ENCODE peak calls at places on chromosomes 13 and 19, in eight cellular contexts. N is RWPE1, B is B cell, W is right cardiac atrium, M is omental fat pad, I is GM13976, E is erythroblast, X is HTR-8/SVneo. V is an unnamed sample.

GRCh38 chr13:89205856-89206255 is 1534.7 kb downstream of the SLITRK5 start:
- DNase-seq in I (no peak), M (no peak), N (no peak), E (no peak), W (no peak), X (no peak), B (no peak), V (no peak)

GRCh38 chr13:37288057-37288720 is 182.7 kb upstream of the CSNK1A1L start:
- DNase-seq in I (no peak), B (no peak), W (no peak), M (no peak), E (no peak), X (no peak), N (no peak), V (no peak)

GRCh38 chr19:41945135-41945766 is 13.9 kb downstream of the RABAC1 start:
- DNase-seq in E (no peak), X (no peak), B (peak; percentile 89), M (no peak), W (peak; percentile 61), I (peak; percentile 88), N (no peak), V (peak; percentile 90)

GRCh38 chr19:48481846-48482639 is 12.9 kb downstream of the CYTH2 start:
- DNase-seq in N (no peak), W (no peak), E (no peak), B (no peak), X (no peak), M (no peak), I (no peak), V (no peak)

GRCh38 chr19:41131186-41131585 is 17.0 kb downstream of the CYP2F1 start:
- DNase-seq in N (no peak), E (no peak), I (no peak), W (no peak), M (no peak), X (no peak), B (no peak), V (no peak)

GRCh38 chr19:52527954-52528326 is 472 bp downstream of the ZNF808 start:
- DNase-seq in X (peak; percentile 3), W (peak; percentile 62), N (no peak), I (no peak), B (no peak), E (no peak), M (no peak), V (peak; percentile 11)

GRCh38 chr19:42424712-42425131 is 2.5 kb downstream of the LIPE start:
- DNase-seq in W (peak; percentile 59), E (no peak), B (no peak), M (no peak), N (no peak), I (no peak), X (no peak), V (no peak)

GRCh38 chr13:43153436-43154082 is 130.2 kb downstream of the DNAJC15 start:
- DNase-seq in X (peak; percentile 57), M (no peak), B (no peak), N (peak; percentile 80), E (no peak), W (no peak), I (no peak), V (no peak)

GRCh38 chr19:41426116-41426841 is 895 bp downstream of the B3GNT8 start:
- DNase-seq in X (no peak), E (no peak), W (peak; percentile 61), M (no peak), I (no peak), B (no peak), N (no peak), V (no peak)

GRCh38 chr13:34748078-34748477 is 194.0 kb upstream of the NBEA start:
- DNase-seq in W (peak; percentile 78), M (no peak), X (no peak), I (no peak), B (no peak), E (no peak), N (no peak), V (no peak)

GRCh38 chr19:40190891-40191835 is at the start of gene MAP3K10:
- DNase-seq in W (peak; percentile 92), M (peak; percentile 47), X (peak; percentile 75), B (peak; percentile 96), E (peak; percentile 83), I (peak; percentile 92), N (peak; percentile 71), V (peak; percentile 94)

GRCh38 chr19:21568816-21569496 is 63.6 kb downstream of the ZNF429 start:
- DNase-seq in M (peak; percentile 72), W (peak; percentile 93), B (peak; percentile 80), X (no peak), I (peak; percentile 42), N (no peak), E (no peak), V (peak; percentile 75)

GRCh38 chr13:98187862-98188261 is 10.8 kb upstream of the RNF113B start:
- DNase-seq in N (no peak), X (no peak), I (no peak), M (no peak), B (no peak), E (no peak), W (no peak), V (no peak)

GRCh38 chr19:34075661-34076091 is 96.6 kb upstream of the LSM14A start:
- DNase-seq in X (no peak), W (no peak), I (no peak), B (no peak), M (no peak), E (no peak), N (no peak), V (no peak)